ENCODE peak calls at places on chromosomes 6 and 20, in six cellular contexts. A is body of pancreas, V is psoas muscle, Z is AG04449, G is brain microvascular endothelial cell, J is astrocyte of the spinal cord. E is an unnamed sample.
A peak's percentile ranks its signal among the peaks of the same experiment; 100 is the strongest.

GRCh38 chr6:82144852-82145332 is 102.7 kb downstream of the IBTK start:
- DNase-seq in A (peak; percentile 75), V (peak; percentile 32), Z (peak; percentile 74), G (peak; percentile 97), J (peak; percentile 92), E (peak; percentile 66)

GRCh38 chr20:63499333-63499969 is 568 bp upstream of the EEF1A2 start:
- DNase-seq in A (peak; percentile 13), V (no peak), Z (no peak), G (no peak), J (no peak), E (no peak)

GRCh38 chr6:99350573-99350972 is 1.1 kb upstream of the FAXC start:
- DNase-seq in A (peak; percentile 50), V (no peak), Z (no peak), G (no peak), J (no peak), E (no peak)

GRCh38 chr6:158611039-158611438 is 33.5 kb downstream of the DYNLT1 start:
- DNase-seq in A (no peak), V (no peak), Z (no peak), G (no peak), J (no peak), E (no peak)

GRCh38 chr20:24708411-24709295 is 239.2 kb downstream of the SYNDIG1 start:
- DNase-seq in A (no peak), V (no peak), Z (no peak), G (no peak), J (peak; percentile 28), E (no peak)

GRCh38 chr6:168163096-168163731 is 84.2 kb upstream of the FRMD1 start:
- DNase-seq in A (peak; percentile 58), V (no peak), Z (no peak), G (peak; percentile 52), J (no peak), E (no peak)

GRCh38 chr6:27544612-27545260 is 71.8 kb upstream of the ZNF184 start:
- DNase-seq in A (no peak), V (no peak), Z (no peak), G (peak; percentile 29), J (no peak), E (no peak)

GRCh38 chr6:156557269-156557885 is 219.8 kb upstream of the ARID1B start:
- DNase-seq in A (peak; percentile 81), V (no peak), Z (no peak), G (peak; percentile 6), J (peak; percentile 76), E (no peak)

GRCh38 chr6:16800942-16801341 is 39.7 kb upstream of the ATXN1 start:
- DNase-seq in A (no peak), V (no peak), Z (no peak), G (peak; percentile 31), J (no peak), E (no peak)

GRCh38 chr20:49612127-49612738 is 44.3 kb upstream of the PTGIS start:
- DNase-seq in A (peak; percentile 60), V (peak; percentile 70), Z (no peak), G (no peak), J (no peak), E (no peak)

GRCh38 chr20:57158474-57158873 is 108.0 kb downstream of the BMP7 start:
- DNase-seq in A (no peak), V (no peak), Z (no peak), G (no peak), J (no peak), E (no peak)

GRCh38 chr6:7189101-7189721 is 81.5 kb downstream of the RREB1 start:
- DNase-seq in A (peak; percentile 87), V (no peak), Z (no peak), G (no peak), J (no peak), E (no peak)

GRCh38 chr20:58700121-58700780 is 7.7 kb downstream of the NPEPL1 start:
- DNase-seq in A (peak; percentile 6), V (no peak), Z (no peak), G (no peak), J (no peak), E (no peak)

DNA sequence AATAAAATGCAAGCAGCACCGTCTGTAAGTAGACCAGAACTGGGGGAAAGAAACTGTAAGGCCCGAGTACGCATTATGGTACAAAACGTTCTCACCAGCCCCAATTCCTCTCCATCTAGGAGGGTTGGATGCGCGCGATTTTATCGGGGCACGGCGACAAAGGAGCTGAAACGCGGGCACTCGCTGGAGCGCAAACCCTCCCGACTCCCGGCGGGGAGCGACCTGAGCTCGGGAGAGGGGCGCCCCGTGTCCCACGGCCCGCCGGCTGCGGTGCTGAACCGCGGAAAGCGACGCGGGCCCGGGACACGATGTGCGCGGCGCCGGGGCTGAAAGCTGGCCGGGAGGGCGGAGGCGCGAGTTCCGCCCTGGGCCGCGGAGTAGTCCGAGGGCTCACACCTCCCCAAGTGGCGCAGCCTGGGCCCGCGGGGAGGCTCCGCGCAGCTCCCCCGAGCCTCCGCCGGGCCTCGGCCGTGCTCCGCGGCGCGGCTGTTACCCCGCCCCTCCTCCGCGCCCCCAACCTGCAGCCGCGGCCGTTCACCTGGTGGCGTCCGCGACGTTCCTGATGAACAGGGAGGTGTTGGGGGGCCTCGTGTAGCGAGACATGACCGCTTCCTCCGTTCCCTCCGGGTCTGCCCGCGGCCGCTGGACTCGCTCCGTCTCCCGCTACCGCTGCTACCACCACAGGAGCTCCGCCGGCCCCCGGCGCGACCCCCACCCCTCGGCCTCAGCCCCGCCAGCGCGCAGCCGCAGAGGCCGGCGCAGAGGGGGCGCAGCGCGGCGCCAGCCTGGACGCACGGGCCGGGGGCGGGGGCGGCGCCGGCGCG is at the start of gene SRSF12:
- DNase-seq in A (peak; percentile 47), V (peak; percentile 40), Z (no peak), G (no peak), J (no peak), E (no peak)
- H3K4me3 ChIP-seq in A (peak within 1 kb of the TSS; percentile 67), V (peak within 1 kb of the TSS; percentile 80), Z (peak within 1 kb of the TSS; percentile 57), G (peak within 1 kb of the TSS; percentile 55), J (peak within 1 kb of the TSS; percentile 48), E (peak within 1 kb of the TSS; percentile 47)

GRCh38 chr6:14571001-14571400 is 453.4 kb downstream of the CD83 start:
- DNase-seq in A (no peak), V (no peak), Z (no peak), G (no peak), J (no peak), E (no peak)

GRCh38 chr6:14578994-14579393 is 461.4 kb downstream of the CD83 start:
- DNase-seq in A (no peak), V (no peak), Z (no peak), G (no peak), J (no peak), E (no peak)

GRCh38 chr6:14573267-14573666 is 455.7 kb downstream of the CD83 start:
- DNase-seq in A (no peak), V (no peak), Z (no peak), G (no peak), J (no peak), E (no peak)

GRCh38 chr6:14571728-14572127 is 454.2 kb downstream of the CD83 start:
- DNase-seq in A (no peak), V (no peak), Z (no peak), G (no peak), J (no peak), E (no peak)

DNA sequence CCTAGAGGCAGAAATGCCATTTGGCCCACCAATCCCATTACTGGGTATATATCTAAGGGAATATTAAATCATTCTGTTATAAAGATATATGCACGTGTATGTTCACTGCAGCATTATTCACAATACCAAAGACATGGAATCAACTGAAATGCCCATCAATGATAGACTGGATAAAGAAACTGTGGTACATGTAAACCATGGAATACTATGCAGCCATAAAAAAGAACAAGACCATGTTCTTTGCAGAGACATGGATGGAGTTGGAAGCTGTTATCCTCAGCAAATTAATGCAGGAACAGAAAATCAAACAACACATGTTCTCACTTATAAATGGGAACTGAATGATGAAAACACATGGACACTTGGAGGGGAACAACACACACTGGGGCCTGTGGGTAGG is 458.4 kb downstream of the CD83 start:
- DNase-seq in A (no peak), V (no peak), Z (no peak), G (no peak), J (no peak), E (no peak)
- H3K4me3 ChIP-seq in A (no peak overlapping the region), V (no peak overlapping the region), Z (no peak overlapping the region), G (no peak overlapping the region), J (no peak overlapping the region), E (no peak overlapping the region)

DNA sequence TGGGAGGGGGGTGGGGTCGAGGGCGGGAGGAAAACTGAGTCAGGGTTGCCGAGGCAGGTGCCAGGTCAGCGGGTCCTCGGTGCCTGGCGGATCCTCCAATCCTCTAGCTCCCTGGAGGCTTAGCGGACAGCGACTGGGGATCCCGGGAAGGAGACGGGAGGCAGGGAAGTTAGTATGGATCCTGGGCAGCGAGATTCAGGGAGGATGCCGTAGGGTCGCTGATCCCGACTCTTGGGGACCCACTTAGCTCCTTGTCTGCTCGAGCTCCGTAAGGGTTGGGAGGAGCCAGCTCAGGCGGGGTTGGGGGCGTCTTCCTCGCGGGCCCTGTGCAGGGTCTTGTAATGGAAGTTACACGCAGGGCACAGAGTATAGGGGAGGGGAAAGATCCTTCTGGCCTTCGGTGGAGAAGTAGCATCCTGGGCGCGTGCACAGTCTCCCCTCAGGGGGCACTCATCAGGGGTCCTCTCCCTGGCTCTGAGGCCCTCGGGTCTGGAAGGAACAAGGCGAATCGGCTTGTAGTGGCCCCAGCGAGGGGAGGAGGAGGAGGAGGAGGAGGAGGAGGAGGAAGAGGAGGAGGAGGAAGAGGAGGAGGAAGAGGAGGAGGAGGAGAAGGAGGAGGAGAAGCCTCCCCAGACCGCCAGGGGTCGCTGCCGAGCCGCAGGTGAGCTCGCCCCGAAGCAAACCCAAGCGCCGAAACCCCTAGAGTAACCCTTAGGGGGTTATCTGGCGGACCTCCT is 6.4 kb upstream of the SLC12A5 start:
- DNase-seq in A (peak; percentile 55), V (peak; percentile 56), Z (no peak), G (no peak), J (no peak), E (no peak)
- H3K4me3 ChIP-seq in A (no peak overlapping the region), V (no peak overlapping the region), Z (peak overlapping the region; percentile 18), G (no peak overlapping the region), J (no peak overlapping the region), E (no peak overlapping the region)

DNA sequence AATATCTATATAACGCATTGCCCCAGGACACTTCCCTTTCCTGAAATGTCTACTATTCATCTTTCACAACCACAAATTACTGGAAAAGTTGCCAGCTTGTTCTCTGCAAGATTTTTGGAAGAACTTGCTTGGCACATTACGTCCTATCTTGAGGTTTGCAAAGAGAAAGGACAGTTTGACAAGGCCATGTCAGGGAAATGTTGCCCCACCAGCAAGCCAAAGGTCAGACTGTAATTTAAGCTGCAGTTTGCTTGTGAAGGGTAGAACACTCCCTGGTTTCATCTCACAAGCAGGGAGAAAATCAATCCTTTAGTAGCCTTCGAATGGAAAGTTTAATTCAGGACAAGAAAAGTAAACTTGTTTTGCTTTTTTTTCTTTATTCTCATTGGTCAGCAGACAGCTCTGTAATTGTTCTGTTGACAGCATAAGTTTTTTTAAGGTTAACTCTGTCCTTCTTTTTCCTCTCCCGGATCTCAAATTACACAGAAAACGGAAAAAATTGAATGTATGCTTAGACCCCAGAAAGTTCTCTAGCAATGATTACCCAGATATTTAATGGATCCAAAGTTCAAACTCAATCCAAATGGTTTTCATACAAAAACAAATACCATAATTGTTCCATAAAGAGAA is 541.8 kb upstream of the NRSN1 start:
- DNase-seq in A (no peak), V (no peak), Z (no peak), G (no peak), J (no peak), E (no peak)
- H3K4me3 ChIP-seq in A (no peak overlapping the region), V (no peak overlapping the region), Z (no peak overlapping the region), G (no peak overlapping the region), J (no peak overlapping the region), E (no peak overlapping the region)